ENCODE peak calls at places on chromosomes 7 and 10, in six cellular contexts. G is cardiac muscle cell, E is right lobe of liver, K is foreskin fibroblast, T is AG09319, H is ovary. X is an unnamed sample.

GRCh38 chr7:12456506-12456905 is 52.8 kb upstream of the VWDE start:
- DNase-seq in E (no peak), T (no peak), G (peak), K (no peak), H (no peak), X (no peak)

GRCh38 chr7:38524786-38525185 is 106.4 kb downstream of the AMPH start:
- DNase-seq in T (no peak), E (no peak), G (no peak), K (no peak), H (no peak), X (no peak)

GRCh38 chr7:23017303-23017702 is 3.4 kb upstream of the HYCC1 start:
- DNase-seq in G (no peak), H (no peak), T (no peak), K (no peak), E (no peak), X (no peak)

GRCh38 chr7:74430961-74431466 is 22.7 kb upstream of the GTF2IRD1 start:
- DNase-seq in T (no peak), G (no peak), H (no peak), E (no peak), K (no peak), X (no peak)

GRCh38 chr7:75872073-75872782 is 6.6 kb upstream of the RHBDD2 start:
- DNase-seq in K (no peak), T (no peak), E (no peak), H (no peak), G (no peak), X (no peak)

GRCh38 chr10:52777414-52777813 is 4.8 kb upstream of the MBL2 start:
- DNase-seq in T (no peak), G (no peak), H (no peak), E (no peak), K (no peak), X (no peak)

GRCh38 chr10:7306147-7306546 is 104.7 kb downstream of the SFMBT2 start:
- DNase-seq in E (no peak), K (no peak), G (no peak), H (no peak), T (no peak), X (no peak)

GRCh38 chr7:74404741-74405140 is 49.0 kb upstream of the GTF2IRD1 start:
- DNase-seq in E (no peak), T (no peak), H (no peak), G (no peak), K (no peak), X (no peak)

GRCh38 chr10:77104459-77104980 is 533.1 kb downstream of the KCNMA1 start:
- DNase-seq in T (peak), K (peak), G (no peak), H (peak), E (no peak), X (no peak)

GRCh38 chr10:27995311-27995710 is 3.6 kb downstream of the ODAD2 start:
- DNase-seq in G (no peak), E (no peak), K (no peak), H (no peak), T (no peak), X (no peak)

GRCh38 chr7:51273360-51273759 is 43.2 kb downstream of the COBL start:
- DNase-seq in H (no peak), G (no peak), K (no peak), T (no peak), E (no peak), X (no peak)

GRCh38 chr7:55144955-55145342 is 126.1 kb downstream of the EGFR start:
- DNase-seq in K (no peak), H (no peak), G (no peak), T (no peak), E (no peak), X (no peak)

DNA sequence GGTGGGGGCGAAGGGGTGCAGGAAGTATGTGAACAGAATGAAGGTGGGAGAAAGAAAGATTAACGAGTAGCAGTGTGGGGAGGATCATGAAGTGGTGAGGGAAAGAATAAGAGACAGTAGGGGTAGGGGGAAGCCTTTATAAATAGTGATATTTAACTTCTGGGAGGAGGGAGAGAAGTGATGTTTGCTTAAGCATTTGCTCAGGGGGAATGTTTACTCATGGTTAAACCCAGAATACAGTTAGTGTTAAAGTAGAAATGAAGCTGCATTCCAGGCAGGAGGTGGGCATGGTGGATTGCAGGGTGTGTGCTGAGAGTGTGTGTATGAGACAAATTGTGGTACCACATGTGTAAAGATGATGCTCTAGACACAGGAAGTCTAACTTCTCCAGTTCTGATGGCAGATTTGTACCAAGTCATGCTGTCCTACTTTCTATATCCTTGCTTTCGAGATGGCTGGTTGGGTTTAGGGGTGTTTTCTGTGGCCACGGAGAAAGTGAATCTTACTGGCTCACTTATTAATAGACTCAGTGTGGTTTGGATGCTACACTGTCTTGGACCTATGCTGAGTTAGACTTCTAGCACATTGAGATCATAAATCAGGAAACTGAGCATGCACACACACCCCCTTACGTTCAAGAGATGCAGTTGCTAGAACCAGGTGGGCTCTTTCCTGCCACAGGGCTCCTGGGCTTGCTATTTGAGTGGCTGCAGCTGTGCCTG is 10.6 kb upstream of the DNMBP start:
- DNase-seq in H (no peak), T (no peak), K (no peak), E (no peak), G (no peak), X (no peak)
- TF ChIP-seq CTCF in H (no peak), T (no peak), K (no peak), E (no peak), G (no peak), X (no peak)

GRCh38 chr7:18064242-18064838 is 36.7 kb upstream of the PRPS1L1 start:
- DNase-seq in G (peak), E (no peak), H (no peak), K (no peak), T (no peak), X (no peak)
- TF ChIP-seq CTCF in G (peak), E (peak), H (no peak), K (peak), T (peak), X (peak)

GRCh38 chr7:157702311-157703023 is 365.7 kb downstream of the DNAJB6 start:
- DNase-seq in T (no peak), H (no peak), E (no peak), G (no peak), K (no peak), X (no peak)
- TF ChIP-seq CTCF in T (no peak), H (no peak), E (no peak), G (no peak), K (no peak), X (no peak)

DNA sequence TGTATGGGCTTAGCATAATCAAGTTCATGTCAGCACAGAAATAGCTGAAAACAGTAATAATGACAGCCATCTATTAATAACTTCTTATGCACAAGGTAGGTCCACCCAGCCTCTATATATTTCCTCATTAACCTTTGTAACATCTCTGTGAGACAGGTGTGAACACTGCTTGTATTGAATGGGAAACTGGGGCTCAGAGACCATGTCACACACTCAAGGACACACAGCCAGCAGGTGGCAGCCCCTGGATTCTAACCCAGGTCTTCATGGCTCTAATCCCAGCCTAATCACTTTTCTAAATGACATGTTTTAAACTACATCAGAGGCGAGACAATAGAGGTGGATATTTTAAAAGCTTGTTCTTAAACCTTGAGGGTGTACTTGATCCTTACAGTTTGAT is 591.4 kb downstream of the PARD3 start:
- DNase-seq in K (no peak), T (no peak), G (no peak), E (no peak), H (no peak), X (no peak)
- TF ChIP-seq CTCF in K (no peak), T (no peak), G (peak), E (no peak), H (no peak), X (no peak)

DNA sequence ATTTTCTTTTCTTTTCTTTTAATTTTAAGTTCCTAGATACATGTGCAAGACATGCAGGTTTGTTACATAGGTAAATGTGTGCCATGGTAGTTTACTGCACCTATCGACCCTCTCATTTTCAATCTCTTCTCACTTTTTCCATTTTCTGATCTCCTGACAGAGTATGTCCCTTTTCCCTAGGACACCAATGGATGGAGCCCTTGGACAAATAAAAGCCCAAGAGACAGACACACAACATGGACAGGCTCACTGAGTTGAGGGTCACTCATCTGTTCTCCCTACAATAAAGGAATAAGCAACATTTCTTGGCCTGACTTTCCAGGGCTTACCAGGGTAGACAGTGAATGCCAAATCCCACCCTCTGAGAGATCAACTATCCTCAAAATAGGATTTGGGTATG is 15.2 kb upstream of the UBE2D1 start:
- DNase-seq in K (no peak), T (no peak), H (no peak), G (no peak), E (no peak), X (no peak)
- TF ChIP-seq CTCF in K (no peak), T (no peak), H (no peak), G (no peak), E (no peak), X (no peak)

DNA sequence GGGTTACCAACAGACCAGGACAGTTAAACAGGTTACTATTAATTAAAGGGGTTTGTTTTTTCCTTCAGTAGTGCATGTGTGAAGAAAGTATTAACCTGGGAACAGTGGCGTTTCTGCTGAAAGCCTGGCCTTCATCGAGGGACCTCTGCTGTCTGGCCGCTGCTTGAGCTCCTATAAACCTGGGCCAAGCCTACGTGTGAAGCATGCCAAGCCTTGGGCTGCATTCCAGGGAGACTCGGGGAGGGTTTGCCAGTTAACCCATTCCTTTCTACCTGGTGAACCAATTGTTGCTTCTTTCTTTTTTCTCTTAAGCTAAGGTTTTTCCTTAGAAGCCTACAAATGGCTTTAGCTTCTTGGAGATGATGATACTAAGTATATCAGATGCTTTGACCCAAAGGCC is 23.6 kb downstream of the PFKP start:
- DNase-seq in K (no peak), H (no peak), T (no peak), G (peak), E (no peak), X (no peak)
- TF ChIP-seq CTCF in K (no peak), H (no peak), T (no peak), G (peak), E (no peak), X (no peak)